ENCODE peak calls at places on chromosomes 12 and 14, in seven cellular contexts. One of them, this sample, is unnamed.
A peak's percentile ranks its signal among the peaks of the same experiment; 100 is the strongest.

GRCh38 chr12:12533238-12533829 is 29.3 kb downstream of the DUSP16 start:
- DNase-seq in choroid plexus epithelial cell: peak; percentile 50
- DNase-seq in pons: no peak
- DNase-seq in uterus: no peak
- DNase-seq in AG09319: no peak
- DNase-seq in NCI-H1105 treated with DMSO at 0.1 percent for 48 hours: peak; percentile 89
- DNase-seq in tibial artery: no peak
- DNase-seq in this sample: no peak

GRCh38 chr12:38648813-38649212 is 256.6 kb downstream of the CPNE8 start:
- DNase-seq in choroid plexus epithelial cell: no peak
- DNase-seq in tibial artery: no peak
- DNase-seq in pons: no peak
- DNase-seq in AG09319: no peak
- DNase-seq in NCI-H1105 treated with DMSO at 0.1 percent for 48 hours: no peak
- DNase-seq in uterus: no peak
- DNase-seq in this sample: no peak

GRCh38 chr12:95943231-95943842 is at the start of gene AMDHD1:
- DNase-seq in choroid plexus epithelial cell: peak; percentile 41
- DNase-seq in AG09319: no peak
- DNase-seq in uterus: peak; percentile 28
- DNase-seq in tibial artery: peak; percentile 69
- DNase-seq in NCI-H1105 treated with DMSO at 0.1 percent for 48 hours: peak; percentile 50
- DNase-seq in pons: no peak
- DNase-seq in this sample: peak; percentile 45

GRCh38 chr12:4771172-4771959 is 51.2 kb downstream of the GALNT8 start:
- DNase-seq in AG09319: no peak
- DNase-seq in tibial artery: no peak
- DNase-seq in pons: no peak
- DNase-seq in uterus: no peak
- DNase-seq in NCI-H1105 treated with DMSO at 0.1 percent for 48 hours: no peak
- DNase-seq in choroid plexus epithelial cell: no peak
- DNase-seq in this sample: no peak

GRCh38 chr14:95375539-95376109 is 55.9 kb upstream of the CLMN start:
- DNase-seq in choroid plexus epithelial cell: no peak
- DNase-seq in NCI-H1105 treated with DMSO at 0.1 percent for 48 hours: no peak
- DNase-seq in pons: no peak
- DNase-seq in tibial artery: no peak
- DNase-seq in AG09319: no peak
- DNase-seq in uterus: no peak
- DNase-seq in this sample: no peak

GRCh38 chr12:1922075-1922709 is 3.7 kb upstream of the CACNA2D4 start:
- DNase-seq in AG09319: no peak
- DNase-seq in NCI-H1105 treated with DMSO at 0.1 percent for 48 hours: no peak
- DNase-seq in choroid plexus epithelial cell: no peak
- DNase-seq in pons: no peak
- DNase-seq in tibial artery: peak; percentile 57
- DNase-seq in uterus: no peak
- DNase-seq in this sample: no peak

GRCh38 chr12:90512518-90512917 is 442.5 kb downstream of the CCER1 start:
- DNase-seq in AG09319: no peak
- DNase-seq in tibial artery: no peak
- DNase-seq in NCI-H1105 treated with DMSO at 0.1 percent for 48 hours: no peak
- DNase-seq in uterus: no peak
- DNase-seq in choroid plexus epithelial cell: no peak
- DNase-seq in pons: no peak
- DNase-seq in this sample: no peak

GRCh38 chr14:74085047-74085637 is 386 bp downstream of the LIN52 start:
- DNase-seq in AG09319: no peak
- DNase-seq in tibial artery: no peak
- DNase-seq in uterus: no peak
- DNase-seq in NCI-H1105 treated with DMSO at 0.1 percent for 48 hours: peak; percentile 51
- DNase-seq in pons: no peak
- DNase-seq in choroid plexus epithelial cell: peak; percentile 51
- DNase-seq in this sample: peak; percentile 44

GRCh38 chr12:32609966-32610365 is 69.1 kb upstream of the DNM1L start:
- DNase-seq in tibial artery: no peak
- DNase-seq in pons: no peak
- DNase-seq in NCI-H1105 treated with DMSO at 0.1 percent for 48 hours: no peak
- DNase-seq in choroid plexus epithelial cell: no peak
- DNase-seq in AG09319: no peak
- DNase-seq in uterus: no peak
- DNase-seq in this sample: no peak

GRCh38 chr12:96083020-96083489 is 47.7 kb upstream of the LTA4H start:
- DNase-seq in uterus: no peak
- DNase-seq in NCI-H1105 treated with DMSO at 0.1 percent for 48 hours: no peak
- DNase-seq in pons: no peak
- DNase-seq in AG09319: no peak
- DNase-seq in choroid plexus epithelial cell: no peak
- DNase-seq in tibial artery: no peak
- DNase-seq in this sample: no peak

GRCh38 chr12:2013527-2014223 is 9.4 kb upstream of the DCP1B start:
- DNase-seq in NCI-H1105 treated with DMSO at 0.1 percent for 48 hours: no peak
- DNase-seq in AG09319: no peak
- DNase-seq in choroid plexus epithelial cell: peak; percentile 34
- DNase-seq in pons: no peak
- DNase-seq in uterus: peak; percentile 66
- DNase-seq in tibial artery: no peak
- DNase-seq in this sample: no peak

GRCh38 chr14:32379447-32379846 is 50.3 kb downstream of the AKAP6 start:
- DNase-seq in pons: no peak
- DNase-seq in AG09319: no peak
- DNase-seq in choroid plexus epithelial cell: no peak
- DNase-seq in NCI-H1105 treated with DMSO at 0.1 percent for 48 hours: no peak
- DNase-seq in uterus: no peak
- DNase-seq in tibial artery: no peak
- DNase-seq in this sample: no peak

GRCh38 chr12:90622431-90622830 is 332.5 kb downstream of the CCER1 start:
- DNase-seq in AG09319: no peak
- DNase-seq in NCI-H1105 treated with DMSO at 0.1 percent for 48 hours: no peak
- DNase-seq in choroid plexus epithelial cell: peak; percentile 28
- DNase-seq in uterus: no peak
- DNase-seq in pons: no peak
- DNase-seq in tibial artery: no peak
- DNase-seq in this sample: peak; percentile 44

GRCh38 chr14:31895206-31895605 is 181.9 kb upstream of the ARHGAP5 start:
- DNase-seq in AG09319: no peak
- DNase-seq in uterus: no peak
- DNase-seq in pons: peak; percentile 35
- DNase-seq in NCI-H1105 treated with DMSO at 0.1 percent for 48 hours: no peak
- DNase-seq in tibial artery: no peak
- DNase-seq in choroid plexus epithelial cell: peak; percentile 83
- DNase-seq in this sample: peak; percentile 38

GRCh38 chr14:95875831-95876768 is 532 bp upstream of the TUNAR start:
- DNase-seq in tibial artery: no peak
- DNase-seq in uterus: no peak
- DNase-seq in AG09319: no peak
- DNase-seq in NCI-H1105 treated with DMSO at 0.1 percent for 48 hours: peak; percentile 40
- DNase-seq in choroid plexus epithelial cell: no peak
- DNase-seq in pons: no peak
- DNase-seq in this sample: no peak

GRCh38 chr14:38721822-38722431 is 381.1 kb downstream of the SEC23A start:
- DNase-seq in pons: peak; percentile 94
- DNase-seq in AG09319: no peak
- DNase-seq in choroid plexus epithelial cell: peak; percentile 78
- DNase-seq in uterus: peak; percentile 33
- DNase-seq in tibial artery: peak; percentile 77
- DNase-seq in NCI-H1105 treated with DMSO at 0.1 percent for 48 hours: peak; percentile 46
- DNase-seq in this sample: peak; percentile 65

GRCh38 chr12:64580681-64581080 is 29.6 kb upstream of the RASSF3 start:
- DNase-seq in uterus: no peak
- DNase-seq in choroid plexus epithelial cell: no peak
- DNase-seq in NCI-H1105 treated with DMSO at 0.1 percent for 48 hours: no peak
- DNase-seq in tibial artery: no peak
- DNase-seq in pons: no peak
- DNase-seq in AG09319: no peak
- DNase-seq in this sample: no peak

GRCh38 chr14:90460136-90460535 is 63.3 kb downstream of the CALM1 start:
- DNase-seq in tibial artery: no peak
- DNase-seq in choroid plexus epithelial cell: no peak
- DNase-seq in AG09319: no peak
- DNase-seq in pons: no peak
- DNase-seq in uterus: no peak
- DNase-seq in NCI-H1105 treated with DMSO at 0.1 percent for 48 hours: no peak
- DNase-seq in this sample: no peak

GRCh38 chr14:70894868-70895267 is 12.4 kb upstream of the PCNX1 start:
- DNase-seq in choroid plexus epithelial cell: peak; percentile 54
- DNase-seq in pons: no peak
- DNase-seq in tibial artery: no peak
- DNase-seq in AG09319: no peak
- DNase-seq in uterus: no peak
- DNase-seq in NCI-H1105 treated with DMSO at 0.1 percent for 48 hours: no peak
- DNase-seq in this sample: peak; percentile 38

This sample was measured in cardiac fibroblast.